ENCODE peak calls at places on chromosomes 1 and 21, in ten cellular contexts. L is left lung, T is IMR-90, E is cardiac muscle cell, S is spleen, C is tibial artery, U is Peyer's patch, J is H9, O is K562, I is Panc1. W is an unnamed sample.
A peak's percentile ranks its signal among the peaks of the same experiment; 100 is the strongest.

GRCh38 chr1:183734600-183735036 is 70.3 kb upstream of the RGL1 start:
- DNase-seq in J (no peak), S (no peak), U (no peak), L (no peak), E (peak; percentile 36), O (no peak), I (no peak), C (peak; percentile 54), T (peak; percentile 48), W (no peak)

GRCh38 chr1:162349635-162350330 is 26.9 kb downstream of the SPATA46 start:
- DNase-seq in T (peak; percentile 77), U (peak; percentile 57), S (no peak), O (peak; percentile 55), C (no peak), E (no peak), J (no peak), L (no peak), I (peak; percentile 66), W (no peak)

GRCh38 chr21:33053986-33054385 is 16.0 kb upstream of the OLIG1 start:
- DNase-seq in C (no peak), U (no peak), O (no peak), J (no peak), I (no peak), T (no peak), S (no peak), E (no peak), L (no peak), W (no peak)

GRCh38 chr21:31988492-31989285 is 115.9 kb downstream of the HUNK start:
- DNase-seq in J (no peak), U (no peak), E (no peak), C (peak; percentile 25), I (no peak), S (no peak), O (no peak), L (no peak), T (peak; percentile 32), W (no peak)

GRCh38 chr21:42607525-42608102 is 45.8 kb upstream of the PDE9A start:
- DNase-seq in S (no peak), U (no peak), I (no peak), T (no peak), C (no peak), L (no peak), E (no peak), O (no peak), J (no peak), W (no peak)

GRCh38 chr1:75615664-75616435 is 4.9 kb upstream of the SLC44A5 start:
- DNase-seq in J (peak; percentile 42), C (peak; percentile 20), S (peak; percentile 79), T (peak; percentile 21), O (peak; percentile 22), L (peak; percentile 82), U (peak; percentile 44), E (peak; percentile 81), I (no peak), W (peak; percentile 10)

GRCh38 chr21:45818904-45819285 is 162.7 kb upstream of the COL6A1 start:
- DNase-seq in L (no peak), O (no peak), T (peak; percentile 84), J (no peak), I (no peak), U (no peak), C (no peak), E (no peak), S (no peak), W (peak; percentile 16)

GRCh38 chr1:22018583-22019559 is 17.4 kb downstream of the CELA3A start:
- DNase-seq in T (peak; percentile 88), S (peak; percentile 85), J (no peak), L (no peak), U (peak; percentile 87), E (no peak), O (peak; percentile 78), C (peak; percentile 58), I (peak; percentile 84), W (peak; percentile 68)

GRCh38 chr1:24725209-24725651 is 20.0 kb upstream of the CLIC4 start:
- DNase-seq in C (no peak), I (no peak), S (no peak), J (peak; percentile 84), U (no peak), E (no peak), T (peak; percentile 54), L (no peak), O (no peak), W (no peak)

GRCh38 chr21:41926068-41926806 is 27.6 kb downstream of the C2CD2 start:
- DNase-seq in C (no peak), S (no peak), I (no peak), T (peak; percentile 66), L (no peak), U (no peak), J (no peak), E (no peak), O (no peak), W (peak; percentile 26)

GRCh38 chr21:41258617-41259016 is 58.0 kb upstream of the FAM3B start:
- DNase-seq in U (no peak), I (no peak), E (no peak), C (no peak), T (peak; percentile 88), O (no peak), J (no peak), L (no peak), S (no peak), W (no peak)

GRCh38 chr1:182389619-182390047 is 2.0 kb downstream of the GLUL start:
- DNase-seq in E (no peak), L (no peak), S (no peak), T (no peak), U (no peak), I (no peak), J (no peak), O (no peak), C (peak; percentile 66), W (no peak)

GRCh38 chr1:180057883-180058396 is 96.7 kb upstream of the QSOX1 start:
- DNase-seq in O (peak; percentile 38), I (no peak), C (no peak), U (no peak), E (no peak), L (no peak), J (no peak), S (no peak), T (no peak), W (no peak)

GRCh38 chr1:5271264-5271663 is 616.9 kb downstream of the AJAP1 start:
- DNase-seq in I (no peak), S (no peak), E (no peak), C (no peak), L (no peak), O (no peak), U (no peak), J (no peak), T (no peak), W (no peak)

GRCh38 chr1:169928438-169929209 is 34.9 kb upstream of the SCYL3 start:
- DNase-seq in J (no peak), S (no peak), T (peak; percentile 72), L (no peak), E (peak; percentile 57), O (peak; percentile 33), U (no peak), C (no peak), I (peak; percentile 24), W (no peak)

GRCh38 chr1:10063878-10064277 is 31.1 kb downstream of the UBE4B start:
- DNase-seq in L (no peak), S (no peak), O (no peak), E (no peak), U (no peak), C (no peak), T (no peak), I (no peak), J (no peak), W (no peak)
- H3K27ac ChIP-seq in L (no peak overlapping the region), S (no peak overlapping the region), O (no peak overlapping the region), E (peak overlapping the region; percentile 83), U (no peak overlapping the region), C (no peak overlapping the region), T (no peak overlapping the region), I (no peak overlapping the region), J (no peak overlapping the region), W (no peak overlapping the region)

GRCh38 chr1:81254068-81254467 is 546.7 kb upstream of the ADGRL2 start:
- DNase-seq in J (no peak), E (no peak), T (no peak), I (no peak), O (no peak), L (no peak), U (no peak), S (no peak), C (no peak), W (no peak)

GRCh38 chr1:81259620-81260411 is 540.9 kb upstream of the ADGRL2 start:
- DNase-seq in S (no peak), U (no peak), I (no peak), C (no peak), O (no peak), L (no peak), J (no peak), E (no peak), T (no peak), W (no peak)

GRCh38 chr1:81252471-81253160 is 548.1 kb upstream of the ADGRL2 start:
- DNase-seq in S (no peak), L (no peak), O (no peak), J (no peak), E (no peak), C (no peak), U (no peak), I (no peak), T (no peak), W (no peak)

GRCh38 chr1:81254560-81254959 is 546.2 kb upstream of the ADGRL2 start:
- DNase-seq in I (no peak), S (no peak), U (no peak), E (no peak), C (no peak), L (no peak), T (no peak), J (peak; percentile 68), O (no peak), W (no peak)
- TF ChIP-seq CTCF in I (no peak), S (no peak), U (no peak), E (peak; percentile 23), C (no peak), L (no peak), T (peak; percentile 17), J (peak; percentile 67), O (no peak), W (no peak)

DNA sequence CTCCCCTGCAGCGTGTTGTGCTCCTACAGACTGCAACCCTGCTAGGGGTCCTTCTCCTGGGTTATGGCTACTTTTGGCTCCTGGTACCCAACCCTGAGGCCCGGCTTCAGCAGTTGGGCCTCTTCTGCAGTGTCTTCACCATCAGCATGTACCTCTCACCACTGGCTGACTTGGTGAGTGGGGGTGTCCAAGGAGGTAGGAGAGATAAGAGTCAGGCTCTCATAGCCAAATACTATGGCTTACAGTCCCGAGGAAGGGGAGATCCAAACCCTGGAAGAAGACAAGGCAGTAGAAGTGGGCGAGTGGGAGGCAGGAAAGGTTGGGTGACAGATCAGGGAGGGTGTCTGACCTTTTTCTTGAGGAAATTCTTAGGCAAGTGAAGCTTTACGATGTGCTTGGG is 1.9 kb downstream of the SLC50A1 start:
- DNase-seq in T (no peak), E (no peak), L (no peak), O (peak; percentile 82), S (peak; percentile 47), I (no peak), J (no peak), C (no peak), U (no peak), W (no peak)
- H3K4me1 ChIP-seq in T (peaks cover 8% of the 10 kb centered on the region), E (peaks cover 13% of the 10 kb centered on the region), L (peaks cover 29% of the 10 kb centered on the region), O (peaks cover 41% of the 10 kb centered on the region), S (peaks cover 33% of the 10 kb centered on the region), I (peaks cover 30% of the 10 kb centered on the region), J (no peaks in the 10 kb centered on the region), C (no peaks in the 10 kb centered on the region), U (no peaks in the 10 kb centered on the region), W (peaks cover 27% of the 10 kb centered on the region)

GRCh38 chr1:230231739-230232075 is 164.7 kb downstream of the GALNT2 start:
- DNase-seq in I (no peak), U (peak; percentile 73), L (peak; percentile 81), T (peak; percentile 60), E (peak; percentile 53), O (peak; percentile 40), J (no peak), S (no peak), C (peak; percentile 82), W (no peak)
- H3K27ac ChIP-seq in I (no peak overlapping the region), U (no peak overlapping the region), L (peak overlapping the region; percentile 61), T (no peak overlapping the region), E (no peak overlapping the region), O (peak overlapping the region; percentile 53), J (no peak overlapping the region), S (peak overlapping the region; percentile 35), C (peak overlapping the region; percentile 64), W (no peak overlapping the region)

W was measured in CD8-positive, alpha-beta T cell.